ENCODE peak calls at places on chromosome 19, in six cellular contexts. Z is left ventricle myocardium inferior, W is heart right ventricle, S is NB4, L is mesenchymal stem cell, I is foreskin fibroblast. E is an unnamed sample.
A peak's percentile ranks its signal among the peaks of the same experiment; 100 is the strongest.

GRCh38 chr19:16527334-16527935 is 14.8 kb downstream of the CHERP start:
- DNase-seq in Z (no peak), W (no peak), L (no peak), S (no peak), I (no peak), E (no peak)

GRCh38 chr19:33774751-33775150 is 21.9 kb upstream of the KCTD15 start:
- DNase-seq in I (no peak), Z (no peak), S (no peak), W (no peak), L (no peak), E (no peak)

GRCh38 chr19:5624154-5624663 is 1.3 kb downstream of the SAFB start:
- DNase-seq in S (peak; percentile 30), L (peak; percentile 64), I (peak; percentile 75), W (peak; percentile 22), Z (peak; percentile 40), E (peak; percentile 15)

GRCh38 chr19:29088761-29089160 is 124.2 kb downstream of the UQCRFS1 start:
- DNase-seq in L (no peak), Z (no peak), S (no peak), I (no peak), W (no peak), E (no peak)

GRCh38 chr19:15123900-15124299 is 16.7 kb downstream of the SYDE1 start:
- DNase-seq in L (no peak), I (peak; percentile 59), Z (peak; percentile 85), W (peak; percentile 84), S (no peak), E (no peak)

GRCh38 chr19:29538651-29539050 is 12.9 kb downstream of the VSTM2B start:
- DNase-seq in Z (no peak), L (no peak), W (no peak), S (no peak), I (no peak), E (no peak)

GRCh38 chr19:7074705-7075282 is 5.3 kb downstream of the ZNF557 start:
- DNase-seq in L (no peak), S (no peak), I (no peak), Z (no peak), W (no peak), E (no peak)

GRCh38 chr19:48745208-48745995 is 1.3 kb downstream of the IZUMO1 start:
- DNase-seq in W (peak; percentile 68), S (peak; percentile 89), I (peak; percentile 82), L (peak; percentile 67), Z (no peak), E (peak; percentile 23)

GRCh38 chr19:11019824-11020223 is 59.0 kb downstream of the SMARCA4 start:
- DNase-seq in W (peak; percentile 26), S (no peak), I (no peak), Z (no peak), L (no peak), E (no peak)

GRCh38 chr19:35793381-35794165 is 18.2 kb downstream of the ARHGAP33 start:
- DNase-seq in Z (no peak), S (peak; percentile 55), I (peak; percentile 55), W (no peak), L (peak; percentile 8), E (no peak)

GRCh38 chr19:11204943-11205349 is 7.6 kb upstream of the KANK2 start:
- DNase-seq in Z (no peak), L (no peak), I (peak; percentile 45), S (no peak), W (peak; percentile 48), E (no peak)

GRCh38 chr19:16073481-16073880 is 2.8 kb upstream of the TPM4 start:
- DNase-seq in W (no peak), L (no peak), Z (no peak), S (no peak), I (peak; percentile 6), E (no peak)

GRCh38 chr19:4909172-4909896 is at the start of gene UHRF1:
- DNase-seq in I (peak; percentile 44), W (no peak), Z (no peak), L (no peak), S (peak; percentile 83), E (no peak)

GRCh38 chr19:6273701-6274601 is 5.8 kb downstream of the MLLT1 start:
- DNase-seq in I (peak; percentile 97), S (peak; percentile 84), L (peak; percentile 97), Z (peak; percentile 84), W (peak; percentile 78), E (peak; percentile 52)

GRCh38 chr19:33063356-33064116 is 1.2 kb downstream of the RHPN2 start:
- DNase-seq in L (peak; percentile 37), W (peak; percentile 17), Z (no peak), S (no peak), I (peak; percentile 33), E (no peak)

GRCh38 chr19:575527-576506 is 3.4 kb downstream of the BSG start:
- DNase-seq in S (peak; percentile 29), W (peak; percentile 77), I (peak; percentile 77), Z (peak; percentile 81), L (no peak), E (no peak)

GRCh38 chr19:9823816-9824215 is 3.9 kb upstream of the UBL5 start:
- DNase-seq in S (no peak), Z (no peak), W (no peak), L (no peak), I (no peak), E (no peak)

GRCh38 chr19:8367327-8368001 is 3.5 kb downstream of the ANGPTL4 start:
- DNase-seq in L (peak; percentile 99), S (peak; percentile 55), Z (peak; percentile 91), W (peak; percentile 90), I (peak; percentile 98), E (peak; percentile 94)

GRCh38 chr19:32223595-32224370 is 121.6 kb upstream of the ZNF507 start:
- DNase-seq in L (peak; percentile 0), S (no peak), I (no peak), Z (no peak), W (no peak), E (no peak)

GRCh38 chr19:44677019-44677809 is 5.9 kb downstream of the CEACAM19 start:
- DNase-seq in I (peak; percentile 60), S (peak; percentile 66), L (peak; percentile 82), W (no peak), Z (no peak), E (no peak)

GRCh38 chr19:48308695-48309586 is 16.4 kb upstream of the EMP3 start:
- DNase-seq in Z (no peak), W (no peak), L (peak; percentile 33), S (peak; percentile 83), I (peak; percentile 61), E (no peak)

GRCh38 chr19:46571495-46571894 is 29.6 kb upstream of the CALM3 start:
- DNase-seq in Z (no peak), I (peak; percentile 29), L (peak; percentile 36), W (no peak), S (peak; percentile 70), E (no peak)

GRCh38 chr19:47190167-47190727 is 40.8 kb downstream of the BBC3 start:
- DNase-seq in I (peak; percentile 80), Z (peak; percentile 21), L (peak; percentile 82), W (peak; percentile 32), S (no peak), E (peak; percentile 84)

GRCh38 chr19:33240181-33240771 is 14.6 kb upstream of the SLC7A10 start:
- DNase-seq in I (no peak), Z (no peak), L (no peak), W (no peak), S (no peak), E (no peak)

GRCh38 chr19:43468354-43469159 is 3.1 kb upstream of the LYPD3 start:
- DNase-seq in W (no peak), S (no peak), Z (no peak), L (no peak), I (no peak), E (no peak)

GRCh38 chr19:15923702-15924101 is 10.6 kb downstream of the CYP4F11 start:
- DNase-seq in I (no peak), S (no peak), L (no peak), W (no peak), Z (no peak), E (no peak)

GRCh38 chr19:10365518-10365917 is 14.9 kb downstream of the TYK2 start:
- DNase-seq in S (no peak), Z (no peak), L (no peak), I (no peak), W (no peak), E (no peak)

GRCh38 chr19:7973883-7974282 is 30.4 kb upstream of the TIMM44 start:
- DNase-seq in W (peak; percentile 66), S (no peak), Z (peak; percentile 80), L (no peak), I (no peak), E (no peak)

GRCh38 chr19:3762130-3762473 is 380 bp upstream of the MRPL54 start:
- DNase-seq in I (no peak), W (no peak), Z (no peak), S (no peak), L (no peak), E (no peak)
- H3K4me3 ChIP-seq in I (peak overlapping the region; percentile 89), W (peak overlapping the region; percentile 67), Z (peak overlapping the region; percentile 99), S (peak overlapping the region; percentile 76), L (no peak overlapping the region), E (no peak overlapping the region)

DNA sequence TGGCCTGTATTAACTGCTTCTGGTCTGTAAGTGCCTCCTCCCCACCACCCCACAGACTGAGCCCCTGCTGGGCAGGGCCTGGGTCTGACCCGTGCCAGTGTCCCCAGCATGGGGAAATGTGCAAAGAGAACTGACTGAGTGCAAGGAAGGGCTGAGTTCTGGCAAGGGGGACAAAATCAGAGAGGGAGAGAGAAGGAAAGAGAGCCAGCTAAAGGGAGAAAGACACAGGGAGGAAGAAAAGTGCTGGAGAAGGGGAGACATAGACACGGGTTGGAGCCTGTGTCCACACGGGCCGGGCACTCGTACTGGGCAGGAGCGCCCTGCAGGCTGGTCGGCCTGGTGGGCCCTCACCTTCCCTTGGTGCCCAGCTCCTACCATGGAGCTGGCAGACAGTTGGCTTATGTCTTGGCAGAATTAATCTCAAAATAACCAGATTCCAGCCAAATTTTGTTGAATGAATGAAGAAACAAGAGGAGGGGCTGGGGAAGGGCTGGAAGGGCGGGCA is 1.2 kb downstream of the NKG7 start:
- DNase-seq in I (no peak), Z (no peak), S (no peak), W (no peak), L (no peak), E (no peak)
- H3K4me3 ChIP-seq in I (no peak overlapping the region), Z (no peak overlapping the region), S (peak overlapping the region; percentile 59), W (no peak overlapping the region), L (no peak overlapping the region), E (no peak overlapping the region)

DNA sequence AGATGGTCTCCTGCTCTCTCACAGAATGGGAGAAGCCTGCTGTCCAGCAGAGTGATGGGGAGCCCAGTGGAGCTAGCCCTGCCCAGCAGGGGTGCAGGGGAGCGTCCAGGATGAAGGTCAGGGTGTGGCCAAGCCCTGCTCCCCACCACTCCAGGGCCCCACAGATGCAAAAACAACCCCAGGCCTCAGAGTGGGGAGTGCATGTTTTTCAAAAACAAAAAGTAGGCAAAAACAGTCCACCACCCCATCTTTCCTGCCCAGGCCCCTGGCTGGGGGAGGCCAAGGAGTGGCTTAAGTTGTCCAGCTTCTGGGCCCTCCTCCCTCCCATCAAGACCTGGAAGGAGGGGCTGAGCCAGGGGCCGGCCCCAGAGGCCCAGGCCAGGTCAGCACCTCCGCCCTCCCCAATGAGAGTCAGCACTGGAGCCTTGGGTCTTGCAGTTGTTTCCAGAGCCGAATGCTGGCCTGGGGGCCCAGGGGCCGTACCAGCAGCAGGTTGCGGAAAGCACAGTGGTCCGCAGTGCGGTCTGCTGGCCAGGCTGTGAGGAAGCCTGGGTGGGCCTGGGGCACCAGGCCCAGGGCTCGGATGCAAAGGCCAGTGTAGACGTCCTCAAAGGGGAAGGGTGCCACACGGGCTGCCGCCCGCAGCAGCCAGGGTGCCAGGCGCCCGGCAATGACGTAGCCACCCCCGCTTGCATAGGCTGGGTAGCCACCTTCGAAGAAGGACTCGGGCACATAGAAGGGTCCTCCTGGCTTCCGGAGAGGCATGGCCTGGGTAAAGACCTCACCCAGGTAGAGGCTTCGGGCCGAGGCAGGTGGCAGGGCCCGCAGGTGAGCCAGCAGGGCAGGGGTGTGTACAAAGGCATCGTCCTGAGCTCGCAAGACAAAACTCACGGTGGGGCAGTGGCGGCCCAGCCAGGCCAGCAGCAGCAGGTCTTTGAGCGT is 1.7 kb downstream of the B3GNT8 start:
- DNase-seq in I (no peak), L (no peak), Z (no peak), W (no peak), S (no peak), E (no peak)
- H3K4me3 ChIP-seq in I (no peak overlapping the region), L (no peak overlapping the region), Z (peak overlapping the region; percentile 74), W (peak overlapping the region; percentile 70), S (no peak overlapping the region), E (no peak overlapping the region)

GRCh38 chr19:55285225-55285890 is 1.6 kb downstream of the BRSK1 start:
- DNase-seq in Z (no peak), W (peak; percentile 43), S (no peak), L (no peak), I (peak; percentile 51), E (no peak)
- H3K4me3 ChIP-seq in Z (peak overlapping the region; percentile 65), W (peak overlapping the region; percentile 56), S (no peak overlapping the region), L (no peak overlapping the region), I (peak overlapping the region; percentile 37), E (peak overlapping the region; percentile 43)

E was measured in astrocyte of the cerebellum.